ENCODE peak calls at places on chromosomes 2 and 18, in four cellular contexts. One of them, this sample, is unnamed.
A peak's percentile ranks its signal among the peaks of the same experiment; 100 is the strongest.

GRCh38 chr2:174673405-174673804 is 75.8 kb upstream of the WIPF1 start:
- DNase-seq in brain microvascular endothelial cell: no peak
- DNase-seq in AG08396: no peak
- DNase-seq in iPS-NIHi11: no peak
- DNase-seq in this sample: no peak

GRCh38 chr2:108825254-108825653 is 38.7 kb downstream of the CCDC138 start:
- DNase-seq in iPS-NIHi11: no peak
- DNase-seq in brain microvascular endothelial cell: no peak
- DNase-seq in AG08396: no peak
- DNase-seq in this sample: no peak

GRCh38 chr18:24982831-24983230 is 369.1 kb downstream of the ZNF521 start:
- DNase-seq in iPS-NIHi11: no peak
- DNase-seq in AG08396: peak; percentile 16
- DNase-seq in brain microvascular endothelial cell: no peak
- DNase-seq in this sample: peak; percentile 32

GRCh38 chr2:234169676-234170075 is 119.2 kb downstream of the SPP2 start:
- DNase-seq in AG08396: no peak
- DNase-seq in iPS-NIHi11: no peak
- DNase-seq in brain microvascular endothelial cell: no peak
- DNase-seq in this sample: no peak

GRCh38 chr2:240631561-240632290 is 6.4 kb downstream of the GPR35 start:
- DNase-seq in brain microvascular endothelial cell: no peak
- DNase-seq in iPS-NIHi11: no peak
- DNase-seq in AG08396: no peak
- DNase-seq in this sample: no peak

GRCh38 chr2:176931588-176932563 is 280.7 kb upstream of the HNRNPA3 start:
- DNase-seq in brain microvascular endothelial cell: no peak
- DNase-seq in AG08396: no peak
- DNase-seq in iPS-NIHi11: peak; percentile 12
- DNase-seq in this sample: peak; percentile 79

GRCh38 chr18:26617151-26617554 is 68.8 kb upstream of the KCTD1 start:
- DNase-seq in iPS-NIHi11: no peak
- DNase-seq in AG08396: peak; percentile 64
- DNase-seq in brain microvascular endothelial cell: peak; percentile 98
- DNase-seq in this sample: peak; percentile 82

GRCh38 chr2:130825231-130825971 is 11.3 kb upstream of the ARHGEF4 start:
- DNase-seq in brain microvascular endothelial cell: no peak
- DNase-seq in AG08396: no peak
- DNase-seq in iPS-NIHi11: no peak
- DNase-seq in this sample: no peak

GRCh38 chr18:3478262-3478978 is 28.4 kb downstream of the TGIF1 start:
- DNase-seq in iPS-NIHi11: no peak
- DNase-seq in brain microvascular endothelial cell: no peak
- DNase-seq in AG08396: no peak
- DNase-seq in this sample: no peak

GRCh38 chr2:17539596-17539992 is 902 bp upstream of the VSNL1 start:
- DNase-seq in brain microvascular endothelial cell: no peak
- DNase-seq in AG08396: no peak
- DNase-seq in iPS-NIHi11: peak; percentile 7
- DNase-seq in this sample: peak; percentile 70

GRCh38 chr18:30684825-30685481 is 357.6 kb downstream of the DSC3 start:
- DNase-seq in iPS-NIHi11: no peak
- DNase-seq in brain microvascular endothelial cell: no peak
- DNase-seq in AG08396: no peak
- DNase-seq in this sample: no peak

GRCh38 chr2:128446866-128447537 is 128.3 kb upstream of the HS6ST1 start:
- DNase-seq in brain microvascular endothelial cell: no peak
- DNase-seq in AG08396: no peak
- DNase-seq in iPS-NIHi11: no peak
- DNase-seq in this sample: no peak

GRCh38 chr2:198494940-198495339 is 690.5 kb downstream of the PLCL1 start:
- DNase-seq in AG08396: no peak
- DNase-seq in brain microvascular endothelial cell: no peak
- DNase-seq in iPS-NIHi11: no peak
- DNase-seq in this sample: no peak

GRCh38 chr2:11540148-11540995 is 6.5 kb downstream of the GREB1 start:
- DNase-seq in iPS-NIHi11: no peak
- DNase-seq in AG08396: no peak
- DNase-seq in brain microvascular endothelial cell: no peak
- DNase-seq in this sample: no peak

GRCh38 chr18:55289048-55289447 is 298.9 kb downstream of the TCF4 start:
- DNase-seq in AG08396: no peak
- DNase-seq in iPS-NIHi11: no peak
- DNase-seq in brain microvascular endothelial cell: no peak
- DNase-seq in this sample: no peak

GRCh38 chr2:13113016-13113415 is 396.3 kb downstream of the TRIB2 start:
- DNase-seq in iPS-NIHi11: no peak
- DNase-seq in brain microvascular endothelial cell: no peak
- DNase-seq in AG08396: no peak
- DNase-seq in this sample: no peak

GRCh38 chr2:64998658-64999061 is 9.5 kb downstream of the SLC1A4 start:
- DNase-seq in iPS-NIHi11: no peak
- DNase-seq in brain microvascular endothelial cell: peak; percentile 75
- DNase-seq in AG08396: peak; percentile 43
- DNase-seq in this sample: peak; percentile 23